ENCODE peak calls at places on chromosome 1, in six cellular contexts. One of them, this sample, is unnamed. For H3K79me1, the result is how much of the 10 kb centered on the place peaks cover.

GRCh38 chr1:202164271-202165037 is 4.1 kb upstream of the PTPN7 start:
- DNase-seq in H9: no peak
- DNase-seq in IMR-90: no peak
- DNase-seq in mesendoderm: no peak
- DNase-seq in mesenchymal stem cell: no peak
- DNase-seq in H1: no peak
- DNase-seq in this sample: no peak

GRCh38 chr1:60137406-60137805 is 63.8 kb upstream of the C1orf87 start:
- DNase-seq in mesendoderm: no peak
- DNase-seq in H1: no peak
- DNase-seq in IMR-90: no peak
- DNase-seq in H9: no peak
- DNase-seq in mesenchymal stem cell: no peak
- DNase-seq in this sample: no peak

GRCh38 chr1:160020196-160020595 is 11.6 kb downstream of the PIGM start:
- DNase-seq in mesendoderm: no peak
- DNase-seq in IMR-90: no peak
- DNase-seq in mesenchymal stem cell: no peak
- DNase-seq in H1: no peak
- DNase-seq in H9: no peak
- DNase-seq in this sample: no peak

GRCh38 chr1:58594556-58594955 is 17.5 kb upstream of the TACSTD2 start:
- DNase-seq in mesendoderm: no peak
- DNase-seq in mesenchymal stem cell: no peak
- DNase-seq in H1: no peak
- DNase-seq in H9: no peak
- DNase-seq in IMR-90: no peak
- DNase-seq in this sample: no peak

GRCh38 chr1:206847337-206847834 is 18.0 kb upstream of the IL20 start:
- DNase-seq in mesendoderm: peak
- DNase-seq in mesenchymal stem cell: no peak
- DNase-seq in IMR-90: no peak
- DNase-seq in H1: no peak
- DNase-seq in H9: no peak
- DNase-seq in this sample: no peak

GRCh38 chr1:24117722-24118409 is 5.9 kb upstream of the MYOM3 start:
- DNase-seq in IMR-90: peak
- DNase-seq in H9: no peak
- DNase-seq in mesendoderm: no peak
- DNase-seq in H1: no peak
- DNase-seq in mesenchymal stem cell: no peak
- DNase-seq in this sample: no peak

GRCh38 chr1:161962094-161962887 is 61.4 kb downstream of the OLFML2B start:
- DNase-seq in IMR-90: peak
- DNase-seq in H1: no peak
- DNase-seq in mesendoderm: peak
- DNase-seq in H9: no peak
- DNase-seq in mesenchymal stem cell: peak
- DNase-seq in this sample: no peak

GRCh38 chr1:232014941-232015340 is 388.4 kb downstream of the DISC1 start:
- DNase-seq in H9: no peak
- DNase-seq in IMR-90: no peak
- DNase-seq in mesenchymal stem cell: no peak
- DNase-seq in mesendoderm: no peak
- DNase-seq in H1: no peak
- DNase-seq in this sample: no peak

GRCh38 chr1:165143437-165144065 is 213.0 kb downstream of the LMX1A start:
- DNase-seq in mesendoderm: peak
- DNase-seq in H1: peak
- DNase-seq in IMR-90: no peak
- DNase-seq in H9: peak
- DNase-seq in mesenchymal stem cell: no peak
- DNase-seq in this sample: no peak

GRCh38 chr1:1353389-1354151 is 4.4 kb upstream of the DVL1 start:
- DNase-seq in H1: peak
- DNase-seq in H9: peak
- DNase-seq in IMR-90: no peak
- DNase-seq in mesendoderm: peak
- DNase-seq in mesenchymal stem cell: no peak
- DNase-seq in this sample: no peak

GRCh38 chr1:192702212-192702993 is 66.5 kb downstream of the RGS13 start:
- DNase-seq in IMR-90: peak
- DNase-seq in mesenchymal stem cell: peak
- DNase-seq in H1: no peak
- DNase-seq in mesendoderm: peak
- DNase-seq in H9: no peak
- DNase-seq in this sample: no peak

GRCh38 chr1:38585038-38585420 is 274.5 kb downstream of the RRAGC start:
- DNase-seq in mesenchymal stem cell: no peak
- DNase-seq in mesendoderm: no peak
- DNase-seq in H1: no peak
- DNase-seq in IMR-90: no peak
- DNase-seq in H9: no peak
- DNase-seq in this sample: no peak

GRCh38 chr1:14928412-14928811 is 225.1 kb upstream of the TMEM51 start:
- DNase-seq in mesendoderm: peak
- DNase-seq in IMR-90: no peak
- DNase-seq in H9: no peak
- DNase-seq in mesenchymal stem cell: peak
- DNase-seq in H1: no peak
- DNase-seq in this sample: no peak

GRCh38 chr1:6016191-6016865 is 24.1 kb upstream of the NPHP4 start:
- DNase-seq in H1: no peak
- DNase-seq in mesenchymal stem cell: no peak
- DNase-seq in H9: no peak
- DNase-seq in mesendoderm: no peak
- DNase-seq in IMR-90: peak
- DNase-seq in this sample: no peak

GRCh38 chr1:39501666-39502065 is 10.2 kb downstream of the BMP8A start:
- DNase-seq in mesenchymal stem cell: no peak
- DNase-seq in mesendoderm: no peak
- DNase-seq in H9: no peak
- DNase-seq in H1: no peak
- DNase-seq in IMR-90: peak
- DNase-seq in this sample: no peak

GRCh38 chr1:109425902-109426277 is 358 bp downstream of the PSMA5 start:
- DNase-seq in H9: no peak
- DNase-seq in IMR-90: peak
- DNase-seq in mesendoderm: peak
- DNase-seq in H1: no peak
- DNase-seq in mesenchymal stem cell: peak
- DNase-seq in this sample: no peak

GRCh38 chr1:2583871-2584341 is 2.7 kb upstream of the PRXL2B start:
- DNase-seq in mesenchymal stem cell: no peak
- DNase-seq in H9: peak
- DNase-seq in IMR-90: peak
- DNase-seq in H1: no peak
- DNase-seq in mesendoderm: peak
- DNase-seq in this sample: no peak

GRCh38 chr1:193533883-193534282 is 347.5 kb upstream of the B3GALT2 start:
- DNase-seq in mesendoderm: no peak
- DNase-seq in mesenchymal stem cell: no peak
- DNase-seq in H9: no peak
- DNase-seq in IMR-90: no peak
- DNase-seq in H1: no peak
- DNase-seq in this sample: no peak

GRCh38 chr1:89681045-89681729 is 48.3 kb downstream of the LRRC8C start:
- DNase-seq in H9: no peak
- DNase-seq in mesenchymal stem cell: no peak
- DNase-seq in mesendoderm: no peak
- DNase-seq in H1: no peak
- DNase-seq in IMR-90: no peak
- DNase-seq in this sample: no peak

GRCh38 chr1:29875557-29876028 is 639.3 kb downstream of the PTPRU start:
- DNase-seq in mesendoderm: peak
- DNase-seq in IMR-90: no peak
- DNase-seq in mesenchymal stem cell: no peak
- DNase-seq in H1: no peak
- DNase-seq in H9: no peak
- DNase-seq in this sample: no peak

GRCh38 chr1:157140068-157140588 is 1.9 kb upstream of the ETV3 start:
- DNase-seq in mesenchymal stem cell: no peak
- DNase-seq in H1: no peak
- DNase-seq in H9: no peak
- DNase-seq in IMR-90: no peak
- DNase-seq in mesendoderm: peak
- DNase-seq in this sample: no peak

GRCh38 chr1:157142245-157142644 is 4.0 kb upstream of the ETV3 start:
- DNase-seq in IMR-90: no peak
- DNase-seq in mesendoderm: no peak
- DNase-seq in H1: no peak
- DNase-seq in mesenchymal stem cell: no peak
- DNase-seq in H9: no peak
- DNase-seq in this sample: no peak

GRCh38 chr1:157142765-157143423 is 4.7 kb upstream of the ETV3 start:
- DNase-seq in H9: no peak
- DNase-seq in H1: no peak
- DNase-seq in IMR-90: no peak
- DNase-seq in mesenchymal stem cell: no peak
- DNase-seq in mesendoderm: no peak
- DNase-seq in this sample: no peak

GRCh38 chr1:157139125-157139524 is 930 bp upstream of the ETV3 start:
- DNase-seq in IMR-90: no peak
- DNase-seq in mesendoderm: no peak
- DNase-seq in mesenchymal stem cell: no peak
- DNase-seq in H1: no peak
- DNase-seq in H9: no peak
- DNase-seq in this sample: no peak

GRCh38 chr1:157141212-157141855 is 3.1 kb upstream of the ETV3 start:
- DNase-seq in mesendoderm: peak
- DNase-seq in IMR-90: no peak
- DNase-seq in mesenchymal stem cell: no peak
- DNase-seq in H1: no peak
- DNase-seq in H9: no peak
- DNase-seq in this sample: no peak
- H2BK15ac ChIP-seq in mesendoderm: no peak
- H2BK15ac ChIP-seq in IMR-90: no peak
- H2BK15ac ChIP-seq in mesenchymal stem cell: peak
- H2BK15ac ChIP-seq in H1: no peak
- H2BK15ac ChIP-seq in H9: no peak
- H2BK15ac ChIP-seq in this sample: no peak

DNA sequence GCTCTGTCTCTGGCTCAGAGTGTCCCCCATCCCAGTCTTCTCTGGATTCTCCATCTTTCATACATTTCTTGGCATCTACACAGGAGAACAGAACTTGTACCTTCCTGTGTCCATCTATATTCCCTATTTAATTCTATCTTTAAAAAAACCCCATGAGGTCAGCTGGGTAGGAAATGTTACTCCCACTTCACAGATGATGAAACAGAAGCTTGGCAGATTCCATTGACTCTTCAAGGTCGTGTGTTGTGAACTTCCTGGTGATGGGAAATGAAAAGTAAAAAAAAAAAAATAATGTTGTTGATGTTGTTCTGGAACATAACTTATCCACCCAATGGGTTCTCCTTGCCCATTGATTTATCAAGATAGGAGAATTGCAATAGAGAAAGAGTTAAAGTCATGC is 8.9 kb downstream of the CHI3L2 start:
- DNase-seq in IMR-90: no peak
- DNase-seq in mesendoderm: no peak
- DNase-seq in H1: no peak
- DNase-seq in H9: no peak
- DNase-seq in mesenchymal stem cell: no peak
- DNase-seq in this sample: no peak
- H3K18ac ChIP-seq in IMR-90: no peak
- H3K18ac ChIP-seq in mesendoderm: no peak
- H3K18ac ChIP-seq in H1: no peak
- H3K18ac ChIP-seq in H9: no peak
- H3K18ac ChIP-seq in mesenchymal stem cell: no peak
- H3K18ac ChIP-seq in this sample: no peak

DNA sequence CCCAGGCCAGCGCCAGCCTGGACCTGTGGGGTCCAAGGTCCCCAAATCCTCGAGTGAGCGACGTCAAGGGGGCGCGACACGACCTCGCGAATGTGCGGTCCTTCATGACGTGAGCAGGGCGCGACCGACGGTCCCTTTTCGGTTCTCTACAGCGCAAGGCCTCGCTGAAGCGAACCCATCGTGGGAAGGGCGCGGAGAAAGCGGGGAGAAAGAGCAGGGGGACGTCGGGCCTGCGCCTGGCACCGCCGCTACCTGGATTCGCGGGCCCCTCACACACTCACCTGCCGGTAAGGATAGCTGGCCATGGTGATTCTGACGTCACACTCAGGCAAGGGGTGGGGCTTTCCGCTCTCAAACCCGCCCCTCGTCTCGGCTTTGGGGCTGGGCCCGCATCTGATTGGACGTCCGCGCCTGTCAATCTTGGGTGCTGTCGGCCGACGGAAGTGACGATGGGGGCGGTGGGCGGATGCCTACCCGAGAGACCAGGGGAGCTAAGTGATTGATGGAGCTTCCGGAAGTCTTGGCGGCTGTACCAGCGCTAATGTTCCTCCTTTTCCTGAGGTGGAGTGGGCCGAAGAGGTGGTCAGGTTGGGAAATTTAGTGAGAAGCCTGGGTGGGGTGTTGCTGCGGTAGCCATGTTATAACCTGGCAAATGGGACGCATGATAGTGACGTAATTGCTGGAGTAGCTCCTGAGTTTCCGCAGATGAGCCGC is at the start of gene PEF1:
- DNase-seq in mesenchymal stem cell: peak
- DNase-seq in mesendoderm: peak
- DNase-seq in H1: peak
- DNase-seq in IMR-90: peak
- DNase-seq in H9: peak
- DNase-seq in this sample: peak
- H3K79me1 ChIP-seq in mesenchymal stem cell: under half
- H3K79me1 ChIP-seq in mesendoderm: under half
- H3K79me1 ChIP-seq in H1: under half
- H3K79me1 ChIP-seq in IMR-90: under half
- H3K79me1 ChIP-seq in H9: under half
- H3K79me1 ChIP-seq in this sample: under half

DNA sequence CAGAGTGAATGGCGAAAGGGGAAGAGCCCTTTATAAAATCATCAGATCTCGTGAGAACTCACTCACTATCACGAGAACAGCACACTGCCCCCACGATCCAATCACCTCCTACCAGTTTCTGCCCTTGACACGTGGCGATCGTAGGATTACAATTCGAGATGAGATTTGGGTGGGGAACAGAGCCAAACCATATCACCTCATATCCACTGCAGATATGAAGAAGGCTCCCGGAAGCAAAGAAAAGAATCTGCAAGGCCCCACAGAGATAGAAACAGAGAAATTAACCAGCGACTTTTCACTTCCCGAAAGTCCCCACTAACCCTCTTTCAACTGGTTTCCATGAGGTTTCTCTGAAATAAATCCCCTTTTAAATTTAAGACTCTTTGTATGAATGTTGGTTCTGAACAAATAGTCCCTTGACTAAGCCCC is 86.2 kb upstream of the IRF2BP2 start:
- DNase-seq in mesendoderm: no peak
- DNase-seq in H9: no peak
- DNase-seq in mesenchymal stem cell: no peak
- DNase-seq in IMR-90: no peak
- DNase-seq in H1: no peak
- DNase-seq in this sample: no peak
- H2BK15ac ChIP-seq in mesendoderm: no peak
- H2BK15ac ChIP-seq in H9: no peak
- H2BK15ac ChIP-seq in mesenchymal stem cell: no peak
- H2BK15ac ChIP-seq in IMR-90: no peak
- H2BK15ac ChIP-seq in H1: no peak
- H2BK15ac ChIP-seq in this sample: no peak